ENCODE peak calls at places on chromosomes 2 and 18, in nine cellular contexts. One of them, this sample, is unnamed.

GRCh38 chr2:239590995-239591915 is 190.4 kb upstream of the HDAC4 start:
- DNase-seq in fibroblast of the aortic adventitia: no peak
- DNase-seq in psoas muscle: no peak
- DNase-seq in AG09309: no peak
- DNase-seq in GM06990: no peak
- DNase-seq in fibroblast of lung: no peak
- DNase-seq in GM13976: no peak
- DNase-seq in globus pallidus: no peak
- DNase-seq in substantia nigra: no peak
- DNase-seq in this sample: no peak

GRCh38 chr2:11667194-11667593 is 2.8 kb downstream of the NTSR2 start:
- DNase-seq in fibroblast of the aortic adventitia: no peak
- DNase-seq in psoas muscle: no peak
- DNase-seq in AG09309: no peak
- DNase-seq in GM06990: no peak
- DNase-seq in fibroblast of lung: no peak
- DNase-seq in GM13976: no peak
- DNase-seq in globus pallidus: no peak
- DNase-seq in substantia nigra: no peak
- DNase-seq in this sample: no peak

GRCh38 chr18:59899298-59900221 is at the start of gene PMAIP1:
- DNase-seq in fibroblast of the aortic adventitia: peak; percentile 93
- DNase-seq in psoas muscle: peak; percentile 80
- DNase-seq in AG09309: peak; percentile 74
- DNase-seq in GM06990: peak; percentile 92
- DNase-seq in fibroblast of lung: peak; percentile 92
- DNase-seq in GM13976: peak; percentile 94
- DNase-seq in globus pallidus: peak; percentile 47
- DNase-seq in substantia nigra: peak; percentile 14
- DNase-seq in this sample: peak; percentile 95

GRCh38 chr2:105487142-105488069 is 88.6 kb upstream of the FHL2 start:
- DNase-seq in fibroblast of the aortic adventitia: peak; percentile 56
- DNase-seq in psoas muscle: no peak
- DNase-seq in AG09309: peak; percentile 87
- DNase-seq in GM06990: no peak
- DNase-seq in fibroblast of lung: peak; percentile 97
- DNase-seq in GM13976: no peak
- DNase-seq in globus pallidus: no peak
- DNase-seq in substantia nigra: no peak
- DNase-seq in this sample: peak; percentile 83

GRCh38 chr2:64947906-64948305 is 41.3 kb upstream of the SLC1A4 start:
- DNase-seq in fibroblast of the aortic adventitia: no peak
- DNase-seq in psoas muscle: no peak
- DNase-seq in AG09309: no peak
- DNase-seq in GM06990: no peak
- DNase-seq in fibroblast of lung: no peak
- DNase-seq in GM13976: no peak
- DNase-seq in globus pallidus: peak; percentile 49
- DNase-seq in substantia nigra: no peak
- DNase-seq in this sample: no peak

GRCh38 chr2:119808516-119809147 is 48.9 kb downstream of the PTPN4 start:
- DNase-seq in fibroblast of the aortic adventitia: peak; percentile 57
- DNase-seq in psoas muscle: no peak
- DNase-seq in AG09309: no peak
- DNase-seq in GM06990: no peak
- DNase-seq in fibroblast of lung: peak; percentile 51
- DNase-seq in GM13976: no peak
- DNase-seq in globus pallidus: no peak
- DNase-seq in substantia nigra: no peak
- DNase-seq in this sample: no peak

GRCh38 chr2:231132126-231132525 is 7.3 kb upstream of the HTR2B start:
- DNase-seq in fibroblast of the aortic adventitia: peak; percentile 97
- DNase-seq in psoas muscle: no peak
- DNase-seq in AG09309: no peak
- DNase-seq in GM06990: no peak
- DNase-seq in fibroblast of lung: peak; percentile 53
- DNase-seq in GM13976: no peak
- DNase-seq in globus pallidus: no peak
- DNase-seq in substantia nigra: no peak
- DNase-seq in this sample: peak; percentile 24

GRCh38 chr2:206984206-206984605 is 44.9 kb downstream of the CPO start:
- DNase-seq in fibroblast of the aortic adventitia: no peak
- DNase-seq in psoas muscle: no peak
- DNase-seq in AG09309: no peak
- DNase-seq in GM06990: no peak
- DNase-seq in fibroblast of lung: peak; percentile 44
- DNase-seq in GM13976: no peak
- DNase-seq in globus pallidus: no peak
- DNase-seq in substantia nigra: no peak
- DNase-seq in this sample: no peak

GRCh38 chr2:145402706-145403277 is 882.9 kb upstream of the ZEB2 start:
- DNase-seq in fibroblast of the aortic adventitia: no peak
- DNase-seq in psoas muscle: no peak
- DNase-seq in AG09309: no peak
- DNase-seq in GM06990: no peak
- DNase-seq in fibroblast of lung: peak; percentile 36
- DNase-seq in GM13976: no peak
- DNase-seq in globus pallidus: no peak
- DNase-seq in substantia nigra: no peak
- DNase-seq in this sample: no peak

GRCh38 chr2:240997856-240998705 is at the start of gene SNED1:
- DNase-seq in fibroblast of the aortic adventitia: peak; percentile 75
- DNase-seq in psoas muscle: peak; percentile 94
- DNase-seq in AG09309: peak; percentile 20
- DNase-seq in GM06990: peak; percentile 73
- DNase-seq in fibroblast of lung: peak; percentile 78
- DNase-seq in GM13976: peak; percentile 80
- DNase-seq in globus pallidus: no peak
- DNase-seq in substantia nigra: no peak
- DNase-seq in this sample: peak; percentile 96

GRCh38 chr2:215241791-215242305 is 70.0 kb upstream of the ATIC start:
- DNase-seq in fibroblast of the aortic adventitia: no peak
- DNase-seq in psoas muscle: no peak
- DNase-seq in AG09309: no peak
- DNase-seq in GM06990: no peak
- DNase-seq in fibroblast of lung: no peak
- DNase-seq in GM13976: no peak
- DNase-seq in globus pallidus: peak; percentile 73
- DNase-seq in substantia nigra: no peak
- DNase-seq in this sample: no peak

GRCh38 chr2:224870341-224870740 is 154.2 kb upstream of the CCDC195 start:
- DNase-seq in fibroblast of the aortic adventitia: peak; percentile 26
- DNase-seq in psoas muscle: no peak
- DNase-seq in AG09309: no peak
- DNase-seq in GM06990: no peak
- DNase-seq in fibroblast of lung: peak; percentile 35
- DNase-seq in GM13976: no peak
- DNase-seq in globus pallidus: no peak
- DNase-seq in substantia nigra: no peak
- DNase-seq in this sample: peak; percentile 19

GRCh38 chr18:75215663-75216062 is 5.1 kb downstream of the TSHZ1 start:
- DNase-seq in fibroblast of the aortic adventitia: no peak
- DNase-seq in psoas muscle: no peak
- DNase-seq in AG09309: no peak
- DNase-seq in GM06990: no peak
- DNase-seq in fibroblast of lung: no peak
- DNase-seq in GM13976: no peak
- DNase-seq in globus pallidus: no peak
- DNase-seq in substantia nigra: no peak
- DNase-seq in this sample: no peak

GRCh38 chr18:63747006-63747405 is 28.2 kb upstream of the SERPINB7 start:
- DNase-seq in fibroblast of the aortic adventitia: no peak
- DNase-seq in psoas muscle: no peak
- DNase-seq in AG09309: no peak
- DNase-seq in GM06990: no peak
- DNase-seq in fibroblast of lung: no peak
- DNase-seq in GM13976: no peak
- DNase-seq in globus pallidus: no peak
- DNase-seq in substantia nigra: no peak
- DNase-seq in this sample: no peak

GRCh38 chr2:101622210-101622609 is 75.3 kb upstream of the MAP4K4 start:
- DNase-seq in fibroblast of the aortic adventitia: no peak
- DNase-seq in psoas muscle: no peak
- DNase-seq in AG09309: no peak
- DNase-seq in GM06990: no peak
- DNase-seq in fibroblast of lung: no peak
- DNase-seq in GM13976: no peak
- DNase-seq in globus pallidus: no peak
- DNase-seq in substantia nigra: no peak
- DNase-seq in this sample: no peak

GRCh38 chr2:17191223-17191622 is 327.0 kb downstream of the RAD51AP2 start:
- DNase-seq in fibroblast of the aortic adventitia: no peak
- DNase-seq in psoas muscle: no peak
- DNase-seq in AG09309: no peak
- DNase-seq in GM06990: no peak
- DNase-seq in fibroblast of lung: no peak
- DNase-seq in GM13976: no peak
- DNase-seq in globus pallidus: no peak
- DNase-seq in substantia nigra: no peak
- DNase-seq in this sample: no peak

GRCh38 chr2:1798425-1799144 is 54.3 kb upstream of the PXDN start:
- DNase-seq in fibroblast of the aortic adventitia: no peak
- DNase-seq in psoas muscle: no peak
- DNase-seq in AG09309: no peak
- DNase-seq in GM06990: no peak
- DNase-seq in fibroblast of lung: no peak
- DNase-seq in GM13976: no peak
- DNase-seq in globus pallidus: no peak
- DNase-seq in substantia nigra: no peak
- DNase-seq in this sample: no peak

GRCh38 chr2:111118455-111119003 is 2.2 kb upstream of the BCL2L11 start:
- DNase-seq in fibroblast of the aortic adventitia: no peak
- DNase-seq in psoas muscle: no peak
- DNase-seq in AG09309: no peak
- DNase-seq in GM06990: no peak
- DNase-seq in fibroblast of lung: no peak
- DNase-seq in GM13976: no peak
- DNase-seq in globus pallidus: no peak
- DNase-seq in substantia nigra: no peak
- DNase-seq in this sample: no peak

GRCh38 chr2:102801098-102801718 is 39.4 kb downstream of the TMEM182 start:
- DNase-seq in fibroblast of the aortic adventitia: peak; percentile 21
- DNase-seq in psoas muscle: no peak
- DNase-seq in AG09309: no peak
- DNase-seq in GM06990: no peak
- DNase-seq in fibroblast of lung: peak; percentile 27
- DNase-seq in GM13976: no peak
- DNase-seq in globus pallidus: no peak
- DNase-seq in substantia nigra: no peak
- DNase-seq in this sample: no peak

GRCh38 chr18:78980279-78980771 is 707 bp downstream of the SALL3 start:
- DNase-seq in fibroblast of the aortic adventitia: no peak
- DNase-seq in psoas muscle: no peak
- DNase-seq in AG09309: no peak
- DNase-seq in GM06990: no peak
- DNase-seq in fibroblast of lung: peak; percentile 42
- DNase-seq in GM13976: no peak
- DNase-seq in globus pallidus: no peak
- DNase-seq in substantia nigra: no peak
- DNase-seq in this sample: no peak

GRCh38 chr18:9536354-9537152 is 61.2 kb downstream of the RALBP1 start:
- DNase-seq in fibroblast of the aortic adventitia: no peak
- DNase-seq in psoas muscle: no peak
- DNase-seq in AG09309: no peak
- DNase-seq in GM06990: no peak
- DNase-seq in fibroblast of lung: no peak
- DNase-seq in GM13976: no peak
- DNase-seq in globus pallidus: no peak
- DNase-seq in substantia nigra: no peak
- DNase-seq in this sample: peak; percentile 48

GRCh38 chr2:157127249-157128012 is 130.1 kb upstream of the GALNT5 start:
- DNase-seq in fibroblast of the aortic adventitia: no peak
- DNase-seq in psoas muscle: no peak
- DNase-seq in AG09309: no peak
- DNase-seq in GM06990: no peak
- DNase-seq in fibroblast of lung: no peak
- DNase-seq in GM13976: no peak
- DNase-seq in globus pallidus: no peak
- DNase-seq in substantia nigra: no peak
- DNase-seq in this sample: no peak

GRCh38 chr2:126752876-126753275 is 96.9 kb downstream of the GYPC start:
- DNase-seq in fibroblast of the aortic adventitia: no peak
- DNase-seq in psoas muscle: no peak
- DNase-seq in AG09309: no peak
- DNase-seq in GM06990: no peak
- DNase-seq in fibroblast of lung: no peak
- DNase-seq in GM13976: no peak
- DNase-seq in globus pallidus: no peak
- DNase-seq in substantia nigra: no peak
- DNase-seq in this sample: no peak

GRCh38 chr18:49360582-49360981 is 99.9 kb downstream of the DYM start:
- DNase-seq in fibroblast of the aortic adventitia: no peak
- DNase-seq in psoas muscle: no peak
- DNase-seq in AG09309: no peak
- DNase-seq in GM06990: peak; percentile 18
- DNase-seq in fibroblast of lung: no peak
- DNase-seq in GM13976: no peak
- DNase-seq in globus pallidus: no peak
- DNase-seq in substantia nigra: no peak
- DNase-seq in this sample: no peak

GRCh38 chr2:236538242-236538641 is 31.4 kb upstream of the ACKR3 start:
- DNase-seq in fibroblast of the aortic adventitia: no peak
- DNase-seq in psoas muscle: no peak
- DNase-seq in AG09309: no peak
- DNase-seq in GM06990: peak; percentile 52
- DNase-seq in fibroblast of lung: no peak
- DNase-seq in GM13976: peak; percentile 35
- DNase-seq in globus pallidus: no peak
- DNase-seq in substantia nigra: no peak
- DNase-seq in this sample: no peak

GRCh38 chr18:48800479-48800876 is 150.3 kb downstream of the SMAD7 start:
- DNase-seq in fibroblast of the aortic adventitia: no peak
- DNase-seq in psoas muscle: no peak
- DNase-seq in AG09309: no peak
- DNase-seq in GM06990: no peak
- DNase-seq in fibroblast of lung: no peak
- DNase-seq in GM13976: no peak
- DNase-seq in globus pallidus: no peak
- DNase-seq in substantia nigra: no peak
- DNase-seq in this sample: no peak

GRCh38 chr2:200812122-200813022 is 662 bp downstream of the BZW1 start:
- DNase-seq in fibroblast of the aortic adventitia: peak; percentile 61
- DNase-seq in psoas muscle: peak; percentile 82
- DNase-seq in AG09309: no peak
- DNase-seq in GM06990: peak; percentile 85
- DNase-seq in fibroblast of lung: peak; percentile 64
- DNase-seq in GM13976: peak; percentile 74
- DNase-seq in globus pallidus: peak; percentile 45
- DNase-seq in substantia nigra: peak; percentile 33
- DNase-seq in this sample: peak; percentile 84

GRCh38 chr2:116718451-116718850 is 1096.0 kb upstream of the DDX18 start:
- DNase-seq in fibroblast of the aortic adventitia: no peak
- DNase-seq in psoas muscle: no peak
- DNase-seq in AG09309: no peak
- DNase-seq in GM06990: no peak
- DNase-seq in fibroblast of lung: no peak
- DNase-seq in GM13976: no peak
- DNase-seq in globus pallidus: no peak
- DNase-seq in substantia nigra: no peak
- DNase-seq in this sample: no peak

GRCh38 chr2:8767324-8767723 is 70.1 kb downstream of the KIDINS220 start:
- DNase-seq in fibroblast of the aortic adventitia: no peak
- DNase-seq in psoas muscle: no peak
- DNase-seq in AG09309: no peak
- DNase-seq in GM06990: no peak
- DNase-seq in fibroblast of lung: no peak
- DNase-seq in GM13976: no peak
- DNase-seq in globus pallidus: no peak
- DNase-seq in substantia nigra: no peak
- DNase-seq in this sample: no peak

GRCh38 chr18:8982416-8983183 is 119.9 kb upstream of the NDUFV2 start:
- DNase-seq in fibroblast of the aortic adventitia: peak; percentile 56
- DNase-seq in psoas muscle: no peak
- DNase-seq in AG09309: peak; percentile 82
- DNase-seq in GM06990: no peak
- DNase-seq in fibroblast of lung: peak; percentile 82
- DNase-seq in GM13976: no peak
- DNase-seq in globus pallidus: peak; percentile 21
- DNase-seq in substantia nigra: no peak
- DNase-seq in this sample: peak; percentile 71

GRCh38 chr2:212892193-212892592 is 259.2 kb downstream of the IKZF2 start:
- DNase-seq in fibroblast of the aortic adventitia: peak; percentile 72
- DNase-seq in psoas muscle: no peak
- DNase-seq in AG09309: no peak
- DNase-seq in GM06990: no peak
- DNase-seq in fibroblast of lung: peak; percentile 53
- DNase-seq in GM13976: no peak
- DNase-seq in globus pallidus: peak; percentile 20
- DNase-seq in substantia nigra: no peak
- DNase-seq in this sample: peak; percentile 55

This sample was measured in GM03348.